ENCODE peak calls at places on chromosomes 11 and 22, in seven cellular contexts. P is IMR-90, U is mesenchymal stem cell, W is trophoblast cell, V is mesendoderm, L is H9, X is H1. M is an unnamed sample. For H3K27me3, the result is how much of the 10 kb centered on the place peaks cover.

GRCh38 chr11:40376346-40376745 is 1083.1 kb downstream of the LRRC4C start:
- DNase-seq in X (no peak), V (no peak), L (no peak), P (no peak), W (no peak), U (no peak), M (no peak)

GRCh38 chr22:16824718-16825687 is at the start of gene XKR3:
- DNase-seq in V (peak), P (no peak), W (peak), X (no peak), U (no peak), L (no peak), M (no peak)

GRCh38 chr22:49330421-49331222 is 497.1 kb downstream of the BRD1 start:
- DNase-seq in U (no peak), W (no peak), X (no peak), L (no peak), V (no peak), P (no peak), M (no peak)

GRCh38 chr11:34910817-34911216 is 5.4 kb downstream of the APIP start:
- DNase-seq in V (no peak), U (no peak), X (no peak), P (no peak), W (no peak), L (no peak), M (no peak)

GRCh38 chr11:3220521-3221407 is 2.2 kb upstream of the MRGPRG start:
- DNase-seq in U (no peak), P (no peak), W (peak), X (no peak), L (peak), V (no peak), M (no peak)

GRCh38 chr11:65112551-65113360 is 1.1 kb downstream of the TM7SF2 start:
- DNase-seq in X (no peak), P (peak), L (peak), W (peak), V (peak), U (peak), M (no peak)

GRCh38 chr11:120342226-120342625 is 6.0 kb downstream of the ARHGEF12 start:
- DNase-seq in V (no peak), W (no peak), X (no peak), P (no peak), L (no peak), U (no peak), M (no peak)

GRCh38 chr11:68082478-68082877 is 38.7 kb downstream of the CHKA start:
- DNase-seq in V (no peak), L (no peak), P (no peak), W (no peak), X (no peak), U (no peak), M (no peak)

GRCh38 chr11:3920148-3920852 is 64.8 kb downstream of the STIM1 start:
- DNase-seq in U (peak), W (no peak), L (no peak), X (no peak), P (peak), V (no peak), M (no peak)

GRCh38 chr22:48382197-48382596 is 1445.5 kb downstream of the BRD1 start:
- DNase-seq in U (no peak), P (no peak), W (no peak), V (no peak), X (no peak), L (no peak), M (no peak)

GRCh38 chr22:49506010-49506400 is 321.7 kb downstream of the BRD1 start:
- DNase-seq in L (no peak), X (no peak), W (no peak), P (no peak), U (no peak), V (no peak), M (no peak)

GRCh38 chr11:33706961-33707360 is 6.3 kb upstream of the C11orf91 start:
- DNase-seq in U (no peak), L (no peak), X (no peak), W (no peak), P (no peak), V (no peak), M (no peak)

GRCh38 chr11:119676461-119677020 is 52.5 kb downstream of the NECTIN1 start:
- DNase-seq in P (peak), W (no peak), L (no peak), V (no peak), U (peak), X (no peak), M (no peak)

GRCh38 chr11:99351620-99352019 is 330.9 kb downstream of the CNTN5 start:
- DNase-seq in P (peak), V (no peak), X (no peak), W (no peak), L (no peak), U (no peak), M (no peak)

GRCh38 chr22:23034621-23035556 is 35.4 kb upstream of the GNAZ start:
- DNase-seq in W (peak), U (no peak), V (peak), L (no peak), P (no peak), X (no peak), M (no peak)

GRCh38 chr11:125341676-125342075 is 154.4 kb downstream of the FEZ1 start:
- DNase-seq in X (no peak), L (no peak), V (no peak), P (no peak), W (no peak), U (no peak), M (no peak)

GRCh38 chr11:43579171-43579918 is 101.2 kb upstream of the HSD17B12 start:
- DNase-seq in W (peak), U (peak), X (no peak), P (peak), L (peak), V (peak), M (no peak)

GRCh38 chr11:5282652-5283051 is 12.9 kb upstream of the HBE1 start:
- DNase-seq in U (no peak), V (no peak), P (no peak), X (no peak), W (no peak), L (no peak), M (no peak)
- H3K4ac ChIP-seq in U (no peak), V (no peak), P (peak), X (no peak), W (no peak), L (no peak), M (no peak)

DNA sequence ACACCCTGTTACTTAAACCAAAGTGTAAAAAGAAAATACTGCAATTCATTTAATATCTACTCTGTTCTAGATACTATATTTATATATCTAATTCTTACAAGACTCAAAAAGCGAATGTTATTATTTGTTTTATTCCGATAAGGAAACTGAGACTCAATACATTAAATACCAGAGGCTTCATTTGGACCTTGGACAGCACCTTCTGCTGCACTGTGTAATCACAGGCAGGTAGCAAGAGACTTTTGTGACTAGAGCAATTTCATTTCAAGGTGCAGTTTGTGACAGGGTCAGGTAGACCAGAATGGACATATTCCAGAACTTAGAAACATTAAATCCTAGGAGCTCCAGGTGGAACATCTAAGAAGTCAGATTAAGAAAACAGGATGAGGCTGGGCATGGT is 21.4 kb upstream of the DNAJB13 start:
- DNase-seq in U (no peak), V (no peak), W (no peak), P (no peak), X (no peak), L (no peak), M (no peak)
- H3K27me3 ChIP-seq in U (under half), V (under half), W (under half), P (under half), X (under half), L (under half), M (under half)

DNA sequence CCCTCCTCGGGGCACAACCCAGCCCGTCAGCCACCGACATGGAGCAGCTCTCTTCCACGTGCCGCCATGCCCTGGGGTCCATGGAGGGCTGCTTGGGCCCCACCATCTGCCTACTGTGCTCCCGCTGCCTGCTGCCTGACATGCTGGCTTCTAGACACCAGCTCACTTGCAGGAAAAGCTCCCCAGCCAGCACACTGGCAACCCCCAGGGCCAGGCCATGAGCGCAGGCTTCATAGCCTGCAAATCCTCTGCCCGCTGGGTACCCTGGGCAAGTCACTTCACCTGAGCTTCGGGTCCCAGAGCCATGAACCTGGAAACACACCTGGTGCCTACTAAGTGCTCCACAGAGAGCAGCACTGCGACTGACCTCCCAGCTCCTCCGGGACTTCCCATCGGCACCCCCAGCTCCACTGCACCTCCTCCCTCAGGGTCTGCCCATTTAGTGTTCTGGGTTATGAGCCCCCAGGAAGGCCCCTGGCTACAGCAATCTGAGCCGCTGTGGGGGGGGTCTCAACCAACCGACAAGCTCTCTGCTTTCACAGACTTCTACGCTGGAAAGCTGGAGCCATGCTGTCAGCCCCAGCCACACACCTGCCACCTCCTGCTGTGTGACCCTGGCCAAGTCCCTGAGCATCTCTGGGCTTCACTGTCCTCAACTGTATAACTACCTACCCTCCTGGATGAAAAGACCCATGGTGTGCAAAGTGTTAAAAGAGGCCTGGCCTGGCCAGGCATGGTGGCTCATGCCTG is 139.2 kb downstream of the CRYBB2 start:
- DNase-seq in X (no peak), W (no peak), P (no peak), U (no peak), L (no peak), V (no peak), M (no peak)
- H2BK120ac ChIP-seq in X (no peak), W (no peak), P (no peak), U (no peak), L (no peak), V (no peak), M (no peak)

GRCh38 chr22:44845191-44845590 is 92.8 kb downstream of the ARHGAP8 start:
- DNase-seq in V (no peak), P (no peak), X (no peak), L (no peak), U (no peak), W (no peak), M (no peak)
- H3K4ac ChIP-seq in V (no peak), P (no peak), X (no peak), L (no peak), U (no peak), W (no peak), M (no peak)

DNA sequence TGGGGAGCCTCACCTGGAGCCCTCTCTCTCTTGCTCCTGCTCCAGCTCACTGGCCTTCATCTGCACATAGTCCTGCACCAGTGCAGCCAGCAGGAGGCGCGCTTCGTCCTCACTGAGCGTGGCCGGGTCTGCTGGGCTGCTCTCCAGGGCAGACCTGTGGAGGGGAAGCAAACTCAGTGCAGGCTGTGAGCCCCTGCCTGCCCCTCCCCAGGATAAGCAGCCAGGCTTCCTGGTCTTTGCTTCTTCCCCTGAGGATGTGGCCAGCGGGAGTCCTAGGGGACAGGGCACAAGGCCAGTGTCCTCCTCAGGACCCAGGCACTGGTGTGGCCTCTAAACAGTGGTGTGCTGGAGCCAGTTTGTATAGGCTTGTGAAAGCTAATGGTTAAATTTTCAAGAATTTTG is 2.2 kb downstream of the CALCA start:
- DNase-seq in L (peak), X (peak), P (peak), W (peak), U (peak), V (peak), M (peak)
- H3K27me3 ChIP-seq in L (under half), X (under half), P (half or more), W (under half), U (half or more), V (under half), M (under half)

GRCh38 chr11:47108214-47108613 is 68.5 kb downstream of the ARFGAP2 start:
- DNase-seq in V (no peak), P (peak), W (no peak), X (no peak), L (no peak), U (peak), M (no peak)
- H2BK120ac ChIP-seq in V (no peak), P (no peak), W (no peak), X (no peak), L (no peak), U (no peak), M (no peak)

GRCh38 chr11:70550456-70551195 is 152.3 kb downstream of the CTTN start:
- DNase-seq in P (no peak), U (no peak), L (no peak), W (no peak), X (no peak), V (no peak), M (no peak)
- H3K4ac ChIP-seq in P (no peak), U (no peak), L (no peak), W (no peak), X (no peak), V (no peak), M (peak)

DNA sequence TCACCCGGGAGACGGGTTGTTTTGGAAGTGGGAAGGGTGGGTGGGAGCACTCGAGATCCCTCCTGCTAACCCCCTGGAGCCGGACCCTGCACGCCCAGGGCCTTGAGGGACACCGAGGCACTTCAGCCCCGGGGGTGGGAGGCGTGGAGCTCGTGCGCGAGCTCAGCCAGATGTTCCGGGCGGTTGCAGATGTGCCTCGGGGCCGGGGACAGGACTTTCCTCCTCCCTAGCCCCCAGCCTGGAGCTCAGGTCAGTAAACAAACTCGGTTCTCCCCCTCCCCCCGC is 3.3 kb upstream of the WNT11 start:
- DNase-seq in L (no peak), X (no peak), U (no peak), V (no peak), P (no peak), W (no peak), M (no peak)
- H3K27me3 ChIP-seq in L (half or more), X (half or more), U (under half), V (half or more), P (half or more), W (half or more), M (half or more)

M was measured in neuronal stem cell.